ENCODE peak calls at places on chromosomes 1 and 21, in seven cellular contexts. B is uterus, O is pancreas, G is left ventricle myocardium inferior, S is coronary artery, U is neural progenitor cell, X is heart right ventricle. C is an unnamed sample.

GRCh38 chr1:64263335-64263734 is 59.9 kb downstream of the UBE2U start:
- DNase-seq in B (no peak), O (no peak), G (no peak), S (no peak), U (no peak), X (no peak), C (no peak)

GRCh38 chr1:177800386-177801058 is 169.3 kb downstream of the SEC16B start:
- DNase-seq in B (no peak), O (no peak), G (no peak), S (no peak), U (no peak), X (no peak), C (peak)

GRCh38 chr21:38743772-38744529 is 61.8 kb upstream of the ETS2 start:
- DNase-seq in B (peak), O (no peak), G (peak), S (no peak), U (no peak), X (peak), C (no peak)

GRCh38 chr1:109669246-109669948 is 1.5 kb downstream of the GSTM2 start:
- DNase-seq in B (no peak), O (no peak), G (no peak), S (no peak), U (no peak), X (no peak), C (no peak)

GRCh38 chr1:234963904-234964702 is 164.5 kb downstream of the TOMM20 start:
- DNase-seq in B (no peak), O (peak), G (peak), S (peak), U (no peak), X (peak), C (no peak)

GRCh38 chr1:241479294-241479693 is 40.3 kb downstream of the FH start:
- DNase-seq in B (no peak), O (no peak), G (no peak), S (no peak), U (no peak), X (no peak), C (no peak)

GRCh38 chr1:209896346-209896745 is 41.7 kb upstream of the SYT14 start:
- DNase-seq in B (no peak), O (no peak), G (no peak), S (no peak), U (no peak), X (no peak), C (no peak)

GRCh38 chr1:40985875-40986274 is 6.4 kb downstream of the CTPS1 start:
- DNase-seq in B (no peak), O (no peak), G (no peak), S (no peak), U (no peak), X (no peak), C (no peak)

GRCh38 chr1:24996983-24997893 is 67.2 kb upstream of the RUNX3 start:
- DNase-seq in B (no peak), O (no peak), G (no peak), S (no peak), U (no peak), X (no peak), C (no peak)

GRCh38 chr1:205480349-205481278 is 23.9 kb upstream of the CDK18 start:
- DNase-seq in B (no peak), O (no peak), G (no peak), S (no peak), U (no peak), X (no peak), C (no peak)

GRCh38 chr1:217453816-217454215 is 177.1 kb downstream of the GPATCH2 start:
- DNase-seq in B (no peak), O (no peak), G (peak), S (no peak), U (no peak), X (no peak), C (no peak)

GRCh38 chr1:119007343-119007671 is 19.2 kb upstream of the TBX15 start:
- DNase-seq in B (no peak), O (no peak), G (no peak), S (no peak), U (peak), X (no peak), C (no peak)

GRCh38 chr1:202625416-202626360 is 84.6 kb downstream of the SYT2 start:
- DNase-seq in B (peak), O (peak), G (peak), S (no peak), U (peak), X (peak), C (no peak)

GRCh38 chr1:20491866-20492265 is 5.9 kb upstream of the CAMK2N1 start:
- DNase-seq in B (no peak), O (no peak), G (no peak), S (no peak), U (no peak), X (no peak), C (no peak)

GRCh38 chr1:111719561-111720239 is 19.5 kb downstream of the INKA2 start:
- DNase-seq in B (peak), O (no peak), G (peak), S (no peak), U (no peak), X (peak), C (no peak)

GRCh38 chr21:32624726-32625125 is 12.5 kb upstream of the CFAP298 start:
- DNase-seq in B (no peak), O (no peak), G (no peak), S (no peak), U (no peak), X (no peak), C (no peak)

GRCh38 chr1:36248250-36248894 is 24.1 kb downstream of the THRAP3 start:
- DNase-seq in B (peak), O (peak), G (peak), S (peak), U (no peak), X (no peak), C (peak)

GRCh38 chr1:228016181-228016510 is 9.3 kb downstream of the WNT3A start:
- DNase-seq in B (no peak), O (no peak), G (no peak), S (peak), U (no peak), X (no peak), C (no peak)

GRCh38 chr1:65281846-65282245 is 27.5 kb upstream of the DNAJC6 start:
- DNase-seq in B (no peak), O (no peak), G (no peak), S (no peak), U (no peak), X (no peak), C (no peak)

GRCh38 chr1:53350853-53351767 is 23.2 kb upstream of the LRP8 start:
- DNase-seq in B (no peak), O (no peak), G (no peak), S (no peak), U (no peak), X (no peak), C (no peak)

GRCh38 chr1:227560814-227561213 is 2.5 kb upstream of the ZNF678 start:
- DNase-seq in B (no peak), O (no peak), G (no peak), S (no peak), U (no peak), X (no peak), C (no peak)

GRCh38 chr1:215192306-215192705 is 109.8 kb downstream of the KCNK2 start:
- DNase-seq in B (no peak), O (no peak), G (no peak), S (no peak), U (no peak), X (no peak), C (peak)

GRCh38 chr1:54774820-54775498 is 10.6 kb upstream of the PARS2 start:
- DNase-seq in B (no peak), O (no peak), G (no peak), S (no peak), U (peak), X (no peak), C (no peak)

GRCh38 chr1:85188530-85188929 is 12.3 kb downstream of the SYDE2 start:
- DNase-seq in B (no peak), O (no peak), G (no peak), S (no peak), U (no peak), X (no peak), C (no peak)

GRCh38 chr1:27147842-27148518 is 6.9 kb downstream of the SLC9A1 start:
- DNase-seq in B (no peak), O (no peak), G (no peak), S (no peak), U (no peak), X (no peak), C (no peak)

GRCh38 chr1:34406377-34406776 is 229.7 kb downstream of the C1orf94 start:
- DNase-seq in B (no peak), O (no peak), G (no peak), S (no peak), U (no peak), X (no peak), C (no peak)

GRCh38 chr1:30451532-30452125 is 271.8 kb downstream of the MATN1 start:
- DNase-seq in B (no peak), O (no peak), G (no peak), S (peak), U (no peak), X (no peak), C (no peak)

GRCh38 chr1:178575611-178576331 is 62.9 kb downstream of the TEX35 start:
- DNase-seq in B (no peak), O (no peak), G (no peak), S (no peak), U (no peak), X (no peak), C (no peak)

GRCh38 chr1:228082975-228083870 is 715 bp downstream of the ARF1 start:
- DNase-seq in B (peak), O (peak), G (peak), S (no peak), U (peak), X (peak), C (no peak)

GRCh38 chr1:168751195-168751650 is 22.2 kb upstream of the DPT start:
- DNase-seq in B (no peak), O (no peak), G (no peak), S (no peak), U (peak), X (no peak), C (no peak)

GRCh38 chr1:222096476-222096772 is 354.5 kb upstream of the DUSP10 start:
- DNase-seq in B (no peak), O (no peak), G (no peak), S (no peak), U (no peak), X (no peak), C (no peak)
- TF ChIP-seq CTCF in B (no peak), O (no peak), G (peak), S (no peak), U (no peak), X (no peak), C (no peak)

GRCh38 chr1:81702079-81702715 is 98.5 kb upstream of the ADGRL2 start:
- DNase-seq in B (no peak), O (no peak), G (no peak), S (no peak), U (no peak), X (no peak), C (no peak)
- H3K4me3 ChIP-seq in B (no peak), O (no peak), G (no peak), S (no peak), U (no peak), X (no peak), C (no peak)

GRCh38 chr1:166133276-166133841 is 33.4 kb downstream of the FAM78B start:
- DNase-seq in B (no peak), O (no peak), G (no peak), S (no peak), U (peak), X (no peak), C (no peak)
- TF ChIP-seq CTCF in B (no peak), O (peak), G (peak), S (no peak), U (peak), X (no peak), C (peak)

DNA sequence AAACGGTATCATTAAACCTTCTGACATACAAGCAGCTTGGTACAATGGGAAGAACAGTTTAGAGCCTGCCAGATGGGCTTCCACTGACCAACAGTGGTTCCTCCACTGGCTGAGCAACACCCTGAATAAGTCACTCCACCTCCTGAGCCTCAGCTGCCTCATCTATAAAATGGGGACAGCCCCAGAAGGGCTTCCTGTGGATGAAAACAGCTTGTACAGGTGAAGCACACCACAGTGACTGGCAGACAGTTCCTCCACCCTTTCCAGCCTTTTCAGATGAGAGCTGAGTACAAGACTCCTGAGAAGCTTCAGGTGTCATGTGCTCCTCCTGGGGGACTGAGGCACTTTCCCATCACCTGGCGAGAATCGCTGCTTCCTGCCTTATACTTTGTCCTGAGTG is 2.1 kb downstream of the CAPZB start:
- DNase-seq in B (no peak), O (no peak), G (no peak), S (no peak), U (no peak), X (no peak), C (no peak)
- H3K4me3 ChIP-seq in B (peak), O (no peak), G (peak), S (peak), U (peak), X (peak), C (peak)

GRCh38 chr1:115796897-115797296 is 28.4 kb upstream of the CASQ2 start:
- DNase-seq in B (no peak), O (no peak), G (no peak), S (no peak), U (peak), X (no peak), C (no peak)
- TF ChIP-seq CTCF in B (no peak), O (no peak), G (no peak), S (no peak), U (no peak), X (no peak), C (no peak)

GRCh38 chr1:164609084-164609483 is 50.1 kb downstream of the PBX1 start:
- DNase-seq in B (no peak), O (no peak), G (no peak), S (no peak), U (no peak), X (no peak), C (no peak)
- H3K4me3 ChIP-seq in B (no peak), O (no peak), G (no peak), S (no peak), U (no peak), X (no peak), C (no peak)

C was measured in HFF-Myc.